ENCODE peak calls at places on chromosomes 13 and 19, in five cellular contexts. One of them, this sample, is unnamed.

GRCh38 chr13:49995535-49996165 is 1.2 kb upstream of the TRIM13 start:
- DNase-seq in Calu3: no peak
- DNase-seq in neuronal stem cell: no peak
- DNase-seq in sciatic nerve: no peak
- DNase-seq in SHP77: no peak
- DNase-seq in this sample: no peak

GRCh38 chr19:56403261-56403660 is 871 bp upstream of the ZNF583 start:
- DNase-seq in Calu3: no peak
- DNase-seq in neuronal stem cell: no peak
- DNase-seq in sciatic nerve: no peak
- DNase-seq in SHP77: no peak
- DNase-seq in this sample: no peak

GRCh38 chr19:18021121-18021755 is 13.3 kb downstream of the ARRDC2 start:
- DNase-seq in Calu3: peak; percentile 83
- DNase-seq in neuronal stem cell: no peak
- DNase-seq in sciatic nerve: peak; percentile 90
- DNase-seq in SHP77: no peak
- DNase-seq in this sample: peak; percentile 65

GRCh38 chr13:32330438-32330837 is 15.1 kb downstream of the BRCA2 start:
- DNase-seq in Calu3: no peak
- DNase-seq in neuronal stem cell: no peak
- DNase-seq in sciatic nerve: no peak
- DNase-seq in SHP77: no peak
- DNase-seq in this sample: no peak

GRCh38 chr13:31998131-31998530 is 33.4 kb upstream of the FRY start:
- DNase-seq in Calu3: peak; percentile 27
- DNase-seq in neuronal stem cell: no peak
- DNase-seq in sciatic nerve: no peak
- DNase-seq in SHP77: no peak
- DNase-seq in this sample: no peak

GRCh38 chr19:41617941-41618730 is 8.7 kb downstream of the CEACAM4 start:
- DNase-seq in Calu3: no peak
- DNase-seq in neuronal stem cell: no peak
- DNase-seq in sciatic nerve: no peak
- DNase-seq in SHP77: no peak
- DNase-seq in this sample: no peak

GRCh38 chr19:14410054-14410774 is 8.9 kb downstream of the DDX39A start:
- DNase-seq in Calu3: no peak
- DNase-seq in neuronal stem cell: no peak
- DNase-seq in sciatic nerve: no peak
- DNase-seq in SHP77: no peak
- DNase-seq in this sample: no peak

GRCh38 chr19:8659905-8660304 is 29.5 kb downstream of the NFILZ start:
- DNase-seq in Calu3: no peak
- DNase-seq in neuronal stem cell: no peak
- DNase-seq in sciatic nerve: no peak
- DNase-seq in SHP77: no peak
- DNase-seq in this sample: no peak

GRCh38 chr13:96492758-96493157 is 402.9 kb downstream of the HS6ST3 start:
- DNase-seq in Calu3: no peak
- DNase-seq in neuronal stem cell: no peak
- DNase-seq in sciatic nerve: no peak
- DNase-seq in SHP77: no peak
- DNase-seq in this sample: no peak

GRCh38 chr13:109818891-109819290 is 32.5 kb upstream of the IRS2 start:
- DNase-seq in Calu3: no peak
- DNase-seq in neuronal stem cell: no peak
- DNase-seq in sciatic nerve: no peak
- DNase-seq in SHP77: no peak
- DNase-seq in this sample: no peak

GRCh38 chr19:11995174-11995573 is 30.3 kb downstream of the ZNF763 start:
- DNase-seq in Calu3: no peak
- DNase-seq in neuronal stem cell: no peak
- DNase-seq in sciatic nerve: no peak
- DNase-seq in SHP77: no peak
- DNase-seq in this sample: no peak

GRCh38 chr13:26262156-26262555 is 8.2 kb downstream of the CDK8 start:
- DNase-seq in Calu3: no peak
- DNase-seq in neuronal stem cell: no peak
- DNase-seq in sciatic nerve: no peak
- DNase-seq in SHP77: no peak
- DNase-seq in this sample: no peak

GRCh38 chr13:45055902-45056648 is 64.2 kb upstream of the GTF2F2 start:
- DNase-seq in Calu3: no peak
- DNase-seq in neuronal stem cell: no peak
- DNase-seq in sciatic nerve: peak; percentile 68
- DNase-seq in SHP77: no peak
- DNase-seq in this sample: peak; percentile 28

GRCh38 chr19:35755550-35756371 is 1.1 kb downstream of the HSPB6 start:
- DNase-seq in Calu3: no peak
- DNase-seq in neuronal stem cell: no peak
- DNase-seq in sciatic nerve: peak; percentile 93
- DNase-seq in SHP77: no peak
- DNase-seq in this sample: peak; percentile 95

GRCh38 chr13:99314640-99315176 is 7.5 kb upstream of the GPR183 start:
- DNase-seq in Calu3: no peak
- DNase-seq in neuronal stem cell: no peak
- DNase-seq in sciatic nerve: no peak
- DNase-seq in SHP77: no peak
- DNase-seq in this sample: no peak